ENCODE peak calls at places on chromosomes 16 and 17, in ten cellular contexts. W, E, Z, N, V, X, B, M, A and K are unnamed samples.

GRCh38 chr16:30769379-30770089 is 7.4 kb downstream of the RNF40 start:
- DNase-seq in W (no peak), E (no peak), Z (no peak), N (no peak), V (no peak), X (peak), B (no peak), M (no peak), A (no peak), K (no peak)

GRCh38 chr17:80859004-80859941 is 132.4 kb upstream of the CHMP6 start:
- DNase-seq in W (peak), E (no peak), Z (no peak), N (peak), V (no peak), X (peak), B (peak), M (no peak), A (no peak), K (no peak)

GRCh38 chr17:39231091-39231561 is 5.4 kb upstream of the STAC2 start:
- DNase-seq in W (no peak), E (no peak), Z (no peak), N (no peak), V (no peak), X (no peak), B (no peak), M (no peak), A (no peak), K (no peak)

GRCh38 chr16:81581107-81581506 is 136.5 kb downstream of the CMIP start:
- DNase-seq in W (no peak), E (no peak), Z (no peak), N (no peak), V (no peak), X (no peak), B (no peak), M (peak), A (no peak), K (no peak)

GRCh38 chr16:59991171-59991570 is 1257.1 kb upstream of the GOT2 start:
- DNase-seq in W (no peak), E (no peak), Z (no peak), N (no peak), V (no peak), X (no peak), B (no peak), M (no peak), A (no peak), K (no peak)

GRCh38 chr16:1407749-1408148 is 6.8 kb downstream of the UNKL start:
- DNase-seq in W (no peak), E (no peak), Z (no peak), N (no peak), V (no peak), X (no peak), B (no peak), M (no peak), A (no peak), K (no peak)

GRCh38 chr17:12070561-12070960 is 49.9 kb downstream of the MAP2K4 start:
- DNase-seq in W (peak), E (no peak), Z (no peak), N (no peak), V (no peak), X (no peak), B (peak), M (no peak), A (peak), K (no peak)

GRCh38 chr16:9500872-9501271 is 409.4 kb downstream of the HAPSTR1 start:
- DNase-seq in W (no peak), E (no peak), Z (no peak), N (no peak), V (no peak), X (no peak), B (no peak), M (no peak), A (no peak), K (no peak)

GRCh38 chr16:49756971-49757743 is 98.8 kb downstream of the ZNF423 start:
- DNase-seq in W (peak), E (no peak), Z (no peak), N (no peak), V (no peak), X (no peak), B (peak), M (peak), A (no peak), K (no peak)

GRCh38 chr17:73776978-73777567 is 132.8 kb upstream of the SDK2 start:
- DNase-seq in W (no peak), E (no peak), Z (no peak), N (no peak), V (no peak), X (no peak), B (no peak), M (no peak), A (no peak), K (no peak)

GRCh38 chr16:69691980-69692911 is 34.1 kb downstream of the NQO1 start:
- DNase-seq in W (peak), E (no peak), Z (no peak), N (no peak), V (no peak), X (no peak), B (no peak), M (no peak), A (no peak), K (no peak)

GRCh38 chr17:35917519-35918213 is 12.9 kb downstream of the RDM1 start:
- DNase-seq in W (no peak), E (no peak), Z (no peak), N (no peak), V (no peak), X (no peak), B (no peak), M (no peak), A (no peak), K (no peak)

GRCh38 chr17:51165680-51166197 is 472 bp upstream of the NME2 start:
- DNase-seq in W (peak), E (peak), Z (no peak), N (no peak), V (no peak), X (no peak), B (no peak), M (peak), A (no peak), K (no peak)

GRCh38 chr17:32124985-32125847 is 17.1 kb upstream of the RHOT1 start:
- DNase-seq in W (no peak), E (no peak), Z (no peak), N (no peak), V (no peak), X (no peak), B (no peak), M (no peak), A (no peak), K (no peak)

GRCh38 chr17:16910341-16910740 is 61.6 kb downstream of the TNFRSF13B start:
- DNase-seq in W (no peak), E (no peak), Z (no peak), N (no peak), V (no peak), X (peak), B (no peak), M (no peak), A (no peak), K (no peak)

GRCh38 chr16:52578007-52578828 is 31.3 kb upstream of the TOX3 start:
- DNase-seq in W (no peak), E (no peak), Z (no peak), N (no peak), V (no peak), X (no peak), B (no peak), M (peak), A (no peak), K (no peak)

GRCh38 chr16:81403601-81404391 is 40.8 kb upstream of the CMIP start:
- DNase-seq in W (peak), E (peak), Z (peak), N (peak), V (peak), X (peak), B (no peak), M (peak), A (peak), K (peak)

GRCh38 chr17:63470116-63470515 is 6.7 kb upstream of the ACE start:
- DNase-seq in W (no peak), E (no peak), Z (no peak), N (no peak), V (no peak), X (no peak), B (no peak), M (no peak), A (no peak), K (no peak)

GRCh38 chr17:42832934-42833770 is at the start of gene PSME3:
- DNase-seq in W (peak), E (peak), Z (peak), N (peak), V (peak), X (peak), B (no peak), M (peak), A (peak), K (peak)

GRCh38 chr16:74999208-74999682 is 421 bp downstream of the ZNRF1 start:
- DNase-seq in W (peak), E (no peak), Z (no peak), N (no peak), V (peak), X (peak), B (no peak), M (no peak), A (no peak), K (peak)

GRCh38 chr17:61635913-61636432 is 45.0 kb upstream of the NACA2 start:
- DNase-seq in W (peak), E (peak), Z (peak), N (peak), V (peak), X (no peak), B (peak), M (peak), A (peak), K (peak)

GRCh38 chr16:23469814-23470213 is 16.8 kb upstream of the COG7 start:
- DNase-seq in W (peak), E (no peak), Z (no peak), N (peak), V (no peak), X (no peak), B (no peak), M (peak), A (no peak), K (no peak)

GRCh38 chr16:52141871-52142270 is 405.1 kb downstream of the TOX3 start:
- DNase-seq in W (no peak), E (no peak), Z (no peak), N (no peak), V (no peak), X (no peak), B (no peak), M (no peak), A (no peak), K (no peak)

GRCh38 chr16:84013787-84014569 is 28.6 kb downstream of the SLC38A8 start:
- DNase-seq in W (peak), E (peak), Z (no peak), N (peak), V (peak), X (no peak), B (no peak), M (no peak), A (peak), K (peak)

GRCh38 chr16:84774810-84775209 is 45.0 kb upstream of the CRISPLD2 start:
- DNase-seq in W (peak), E (no peak), Z (no peak), N (no peak), V (no peak), X (no peak), B (peak), M (no peak), A (no peak), K (no peak)

GRCh38 chr16:74748710-74749073 is 25.9 kb downstream of the FA2H start:
- DNase-seq in W (no peak), E (no peak), Z (no peak), N (no peak), V (no peak), X (no peak), B (no peak), M (no peak), A (no peak), K (no peak)

GRCh38 chr16:14334366-14335105 is 263.4 kb downstream of the MRTFB start:
- DNase-seq in W (no peak), E (no peak), Z (no peak), N (no peak), V (no peak), X (no peak), B (peak), M (no peak), A (no peak), K (no peak)

GRCh38 chr17:50103252-50103651 is 8.1 kb downstream of the PDK2 start:
- DNase-seq in W (no peak), E (no peak), Z (no peak), N (no peak), V (no peak), X (no peak), B (no peak), M (no peak), A (no peak), K (no peak)

GRCh38 chr16:70267516-70267915 is 15.8 kb upstream of the EXOSC6 start:
- DNase-seq in W (peak), E (no peak), Z (no peak), N (no peak), V (peak), X (no peak), B (no peak), M (peak), A (peak), K (no peak)